ENCODE peak calls at places on chromosomes 1 and 21, in ten cellular contexts. A, D, T, G, S, E, K, L, C and V are unnamed samples.

GRCh38 chr1:39086386-39087108 is 60.4 kb downstream of the NDUFS5 start:
- DNase-seq in A (no peak), D (no peak), T (no peak), G (peak; percentile 50), S (no peak), E (no peak), K (no peak), L (no peak), C (no peak), V (no peak)

GRCh38 chr21:26965567-26966359 is 1.1 kb downstream of the ADAMTS5 start:
- DNase-seq in A (no peak), D (peak; percentile 21), T (peak; percentile 66), G (no peak), S (peak; percentile 51), E (peak; percentile 25), K (no peak), L (no peak), C (no peak), V (no peak)

GRCh38 chr1:244370060-244370637 is 81.6 kb downstream of the ADSS2 start:
- DNase-seq in A (no peak), D (no peak), T (no peak), G (peak; percentile 78), S (no peak), E (no peak), K (no peak), L (no peak), C (no peak), V (no peak)

GRCh38 chr21:16323586-16323985 is 593.8 kb downstream of the USP25 start:
- DNase-seq in A (no peak), D (no peak), T (no peak), G (no peak), S (no peak), E (no peak), K (no peak), L (no peak), C (no peak), V (no peak)

GRCh38 chr1:210624722-210625121 is 296.0 kb downstream of the HHAT start:
- DNase-seq in A (no peak), D (no peak), T (no peak), G (no peak), S (no peak), E (no peak), K (no peak), L (no peak), C (no peak), V (no peak)

GRCh38 chr21:29656504-29657227 is 283.1 kb downstream of the GRIK1 start:
- DNase-seq in A (no peak), D (no peak), T (no peak), G (peak; percentile 95), S (no peak), E (no peak), K (no peak), L (no peak), C (no peak), V (peak; percentile 36)

GRCh38 chr1:17369466-17369865 is 2.5 kb upstream of the PADI6 start:
- DNase-seq in A (no peak), D (no peak), T (no peak), G (no peak), S (no peak), E (no peak), K (no peak), L (no peak), C (no peak), V (no peak)

GRCh38 chr1:155250246-155250632 is 5.0 kb downstream of the ENTREP3 start:
- DNase-seq in A (no peak), D (no peak), T (no peak), G (no peak), S (no peak), E (no peak), K (no peak), L (no peak), C (no peak), V (no peak)

GRCh38 chr21:42106425-42106824 is 35.3 kb downstream of the UMODL1 start:
- DNase-seq in A (no peak), D (no peak), T (peak; percentile 73), G (no peak), S (no peak), E (no peak), K (no peak), L (no peak), C (no peak), V (no peak)

GRCh38 chr1:44030606-44031050 is 634 bp downstream of the SLC6A9 start:
- DNase-seq in A (no peak), D (no peak), T (peak; percentile 89), G (peak; percentile 71), S (peak; percentile 63), E (no peak), K (no peak), L (no peak), C (no peak), V (no peak)

GRCh38 chr1:97451422-97451821 is 469.4 kb downstream of the DPYD start:
- DNase-seq in A (no peak), D (no peak), T (no peak), G (no peak), S (no peak), E (no peak), K (no peak), L (no peak), C (no peak), V (no peak)

GRCh38 chr1:40267767-40268187 is 9.7 kb downstream of the ZMPSTE24 start:
- DNase-seq in A (no peak), D (no peak), T (no peak), G (no peak), S (no peak), E (peak; percentile 38), K (no peak), L (no peak), C (peak; percentile 32), V (no peak)

GRCh38 chr1:47444317-47444577 is 6.4 kb downstream of the FOXD2 start:
- DNase-seq in A (no peak), D (no peak), T (no peak), G (no peak), S (no peak), E (no peak), K (no peak), L (no peak), C (no peak), V (no peak)

GRCh38 chr21:36320421-36321324 is 676 bp downstream of the MORC3 start:
- DNase-seq in A (peak; percentile 93), D (peak; percentile 71), T (peak; percentile 94), G (peak; percentile 95), S (peak; percentile 70), E (peak; percentile 64), K (peak; percentile 17), L (no peak), C (peak; percentile 66), V (no peak)
- TF ChIP-seq POLR2AphosphoS5 in A (peak; percentile 53), D (no peak), T (no peak), G (peak; percentile 87), S (peak; percentile 54), E (no peak), K (no peak), L (no peak), C (peak; percentile 58), V (no peak)

GRCh38 chr1:107964397-107965111 is 426 bp downstream of the VAV3 start:
- DNase-seq in A (no peak), D (peak; percentile 18), T (peak; percentile 88), G (no peak), S (no peak), E (peak; percentile 37), K (no peak), L (no peak), C (peak; percentile 22), V (no peak)
- H3K27ac ChIP-seq in A (peak overlapping the region; percentile 47), D (peak overlapping the region; percentile 65), T (peak overlapping the region; percentile 85), G (no peak overlapping the region), S (peak overlapping the region; percentile 78), E (peak overlapping the region; percentile 89), K (peak overlapping the region; percentile 48), L (no peak overlapping the region), C (peak overlapping the region; percentile 64), V (no peak overlapping the region)

GRCh38 chr1:165773324-165773965 is 4.8 kb upstream of the TMCO1 start:
- DNase-seq in A (no peak), D (no peak), T (no peak), G (peak; percentile 81), S (no peak), E (no peak), K (no peak), L (no peak), C (no peak), V (peak; percentile 90)
- TF ChIP-seq POLR2AphosphoS5 in A (no peak), D (no peak), T (no peak), G (no peak), S (no peak), E (no peak), K (no peak), L (no peak), C (no peak), V (no peak)

GRCh38 chr1:10529096-10529495 is 54.3 kb downstream of the PEX14 start:
- DNase-seq in A (no peak), D (no peak), T (no peak), G (no peak), S (no peak), E (no peak), K (no peak), L (no peak), C (no peak), V (no peak)

GRCh38 chr1:10529772-10530171 is 55.0 kb downstream of the PEX14 start:
- DNase-seq in A (no peak), D (no peak), T (no peak), G (no peak), S (no peak), E (no peak), K (no peak), L (no peak), C (no peak), V (no peak)

GRCh38 chr1:10528066-10529014 is 53.6 kb downstream of the PEX14 start:
- DNase-seq in A (no peak), D (peak; percentile 26), T (no peak), G (peak; percentile 28), S (no peak), E (peak; percentile 64), K (no peak), L (no peak), C (peak; percentile 65), V (peak; percentile 92)

GRCh38 chr1:10530756-10531155 is 56.0 kb downstream of the PEX14 start:
- DNase-seq in A (no peak), D (no peak), T (no peak), G (no peak), S (no peak), E (no peak), K (no peak), L (no peak), C (no peak), V (no peak)

GRCh38 chr1:10530281-10530740 is 55.6 kb downstream of the PEX14 start:
- DNase-seq in A (no peak), D (peak; percentile 45), T (no peak), G (no peak), S (no peak), E (peak; percentile 61), K (no peak), L (no peak), C (peak; percentile 64), V (no peak)
- H3K27ac ChIP-seq in A (peak overlapping the region; percentile 71), D (peak overlapping the region; percentile 53), T (no peak overlapping the region), G (no peak overlapping the region), S (no peak overlapping the region), E (no peak overlapping the region), K (no peak overlapping the region), L (peak overlapping the region; percentile 30), C (peak overlapping the region; percentile 52), V (peak overlapping the region; percentile 92)

GRCh38 chr1:1014896-1015681 is 1.8 kb downstream of the ISG15 start:
- DNase-seq in A (no peak), D (peak; percentile 19), T (no peak), G (no peak), S (no peak), E (no peak), K (no peak), L (no peak), C (no peak), V (no peak)
- TF ChIP-seq POLR2AphosphoS5 in A (no peak), D (no peak), T (no peak), G (no peak), S (no peak), E (no peak), K (peak; percentile 77), L (no peak), C (no peak), V (no peak)